ENCODE peak calls at places on chromosomes 1 and 21, in four cellular contexts. One of them, this sample, is unnamed.

GRCh38 chr1:150764617-150765090 is 924 bp downstream of the CTSS start:
- DNase-seq in T1000: no peak
- DNase-seq in germinal center: no peak
- DNase-seq in lower lobe of right lung: no peak
- DNase-seq in this sample: no peak

GRCh38 chr1:234611799-234612351 is 1.9 kb upstream of the IRF2BP2 start:
- DNase-seq in T1000: no peak
- DNase-seq in germinal center: no peak
- DNase-seq in lower lobe of right lung: peak
- DNase-seq in this sample: no peak

GRCh38 chr1:243254233-243254926 is 701 bp downstream of the CEP170 start:
- DNase-seq in T1000: peak
- DNase-seq in germinal center: peak
- DNase-seq in lower lobe of right lung: peak
- DNase-seq in this sample: peak

GRCh38 chr1:156295391-156295947 is at the start of gene GLMP:
- DNase-seq in T1000: no peak
- DNase-seq in germinal center: peak
- DNase-seq in lower lobe of right lung: peak
- DNase-seq in this sample: peak

GRCh38 chr21:26351661-26352060 is 181.1 kb upstream of the APP start:
- DNase-seq in T1000: no peak
- DNase-seq in germinal center: no peak
- DNase-seq in lower lobe of right lung: no peak
- DNase-seq in this sample: no peak

GRCh38 chr1:100793661-100794060 is 74.1 kb downstream of the VCAM1 start:
- DNase-seq in T1000: no peak
- DNase-seq in germinal center: no peak
- DNase-seq in lower lobe of right lung: no peak
- DNase-seq in this sample: no peak

GRCh38 chr1:65077369-65077768 is 70.6 kb upstream of the AK4 start:
- DNase-seq in T1000: no peak
- DNase-seq in germinal center: no peak
- DNase-seq in lower lobe of right lung: no peak
- DNase-seq in this sample: no peak

GRCh38 chr1:101081496-101082282 is 56.1 kb upstream of the DPH5 start:
- DNase-seq in T1000: no peak
- DNase-seq in germinal center: no peak
- DNase-seq in lower lobe of right lung: no peak
- DNase-seq in this sample: no peak

GRCh38 chr1:87783315-87783714 is 454.6 kb downstream of the LMO4 start:
- DNase-seq in T1000: no peak
- DNase-seq in germinal center: no peak
- DNase-seq in lower lobe of right lung: no peak
- DNase-seq in this sample: no peak

GRCh38 chr1:39205781-39206464 is 1.4 kb downstream of the MACF1 start:
- DNase-seq in T1000: no peak
- DNase-seq in germinal center: no peak
- DNase-seq in lower lobe of right lung: no peak
- DNase-seq in this sample: no peak

GRCh38 chr1:41918450-41919043 is at the start of gene HIVEP3:
- DNase-seq in T1000: no peak
- DNase-seq in germinal center: no peak
- DNase-seq in lower lobe of right lung: no peak
- DNase-seq in this sample: no peak

GRCh38 chr21:36499578-36500471 is 19.9 kb upstream of the CLDN14 start:
- DNase-seq in T1000: no peak
- DNase-seq in germinal center: no peak
- DNase-seq in lower lobe of right lung: no peak
- DNase-seq in this sample: no peak

GRCh38 chr1:88708011-88708410 is 23.9 kb downstream of the PKN2 start:
- DNase-seq in T1000: no peak
- DNase-seq in germinal center: no peak
- DNase-seq in lower lobe of right lung: no peak
- DNase-seq in this sample: no peak

GRCh38 chr1:8083739-8084484 is 57.8 kb upstream of the ERRFI1 start:
- DNase-seq in T1000: no peak
- DNase-seq in germinal center: no peak
- DNase-seq in lower lobe of right lung: no peak
- DNase-seq in this sample: no peak

GRCh38 chr1:246262281-246262680 is 244.8 kb downstream of the SMYD3 start:
- DNase-seq in T1000: no peak
- DNase-seq in germinal center: no peak
- DNase-seq in lower lobe of right lung: no peak
- DNase-seq in this sample: no peak

GRCh38 chr21:16305686-16306085 is 575.9 kb downstream of the USP25 start:
- DNase-seq in T1000: no peak
- DNase-seq in germinal center: no peak
- DNase-seq in lower lobe of right lung: no peak
- DNase-seq in this sample: no peak

GRCh38 chr1:33454646-33455282 is 17.7 kb upstream of the ZSCAN20 start:
- DNase-seq in T1000: no peak
- DNase-seq in germinal center: no peak
- DNase-seq in lower lobe of right lung: no peak
- DNase-seq in this sample: no peak

GRCh38 chr1:85184245-85184644 is 16.6 kb downstream of the SYDE2 start:
- DNase-seq in T1000: no peak
- DNase-seq in germinal center: no peak
- DNase-seq in lower lobe of right lung: no peak
- DNase-seq in this sample: no peak

GRCh38 chr21:43361127-43361492 is 65.8 kb downstream of the SIK1 start:
- DNase-seq in T1000: no peak
- DNase-seq in germinal center: no peak
- DNase-seq in lower lobe of right lung: no peak
- DNase-seq in this sample: peak

GRCh38 chr1:84620720-84621313 is 46.6 kb upstream of the CTBS start:
- DNase-seq in T1000: peak
- DNase-seq in germinal center: peak
- DNase-seq in lower lobe of right lung: peak
- DNase-seq in this sample: peak

GRCh38 chr1:28031173-28031572 is 57.2 kb downstream of the EYA3 start:
- DNase-seq in T1000: no peak
- DNase-seq in germinal center: no peak
- DNase-seq in lower lobe of right lung: no peak
- DNase-seq in this sample: no peak

GRCh38 chr1:183043872-183044859 is 20.9 kb downstream of the LAMC1 start:
- DNase-seq in T1000: no peak
- DNase-seq in germinal center: no peak
- DNase-seq in lower lobe of right lung: no peak
- DNase-seq in this sample: no peak

GRCh38 chr1:30692201-30692947 is 31.0 kb downstream of the MATN1 start:
- DNase-seq in T1000: no peak
- DNase-seq in germinal center: no peak
- DNase-seq in lower lobe of right lung: no peak
- DNase-seq in this sample: peak

GRCh38 chr1:117537291-117537920 is 68.4 kb upstream of the TENT5C start:
- DNase-seq in T1000: no peak
- DNase-seq in germinal center: no peak
- DNase-seq in lower lobe of right lung: peak
- DNase-seq in this sample: peak

GRCh38 chr1:208731976-208732821 is 488.0 kb upstream of the PLXNA2 start:
- DNase-seq in T1000: no peak
- DNase-seq in germinal center: no peak
- DNase-seq in lower lobe of right lung: no peak
- DNase-seq in this sample: no peak

GRCh38 chr1:97567000-97567749 is 353.7 kb downstream of the DPYD start:
- DNase-seq in T1000: no peak
- DNase-seq in germinal center: no peak
- DNase-seq in lower lobe of right lung: no peak
- DNase-seq in this sample: no peak

GRCh38 chr1:153592706-153593105 is 20.2 kb downstream of the S100A16 start:
- DNase-seq in T1000: no peak
- DNase-seq in germinal center: no peak
- DNase-seq in lower lobe of right lung: no peak
- DNase-seq in this sample: no peak

GRCh38 chr1:40820251-40820797 is 36.7 kb downstream of the KCNQ4 start:
- DNase-seq in T1000: no peak
- DNase-seq in germinal center: no peak
- DNase-seq in lower lobe of right lung: no peak
- DNase-seq in this sample: no peak

GRCh38 chr1:5688479-5689077 is 303.6 kb downstream of the NPHP4 start:
- DNase-seq in T1000: no peak
- DNase-seq in germinal center: no peak
- DNase-seq in lower lobe of right lung: no peak
- DNase-seq in this sample: no peak

GRCh38 chr1:211381481-211382181 is 55.0 kb downstream of the TRAF5 start:
- DNase-seq in T1000: no peak
- DNase-seq in germinal center: peak
- DNase-seq in lower lobe of right lung: no peak
- DNase-seq in this sample: no peak

GRCh38 chr1:202046227-202046626 is 35.8 kb downstream of the ELF3 start:
- DNase-seq in T1000: no peak
- DNase-seq in germinal center: no peak
- DNase-seq in lower lobe of right lung: peak
- DNase-seq in this sample: peak

GRCh38 chr1:23553206-23553895 is 6.0 kb downstream of the ID3 start:
- DNase-seq in T1000: no peak
- DNase-seq in germinal center: no peak
- DNase-seq in lower lobe of right lung: no peak
- DNase-seq in this sample: no peak

GRCh38 chr1:187476671-187477070 is 647.9 kb downstream of the PLA2G4A start:
- DNase-seq in T1000: no peak
- DNase-seq in germinal center: no peak
- DNase-seq in lower lobe of right lung: no peak
- DNase-seq in this sample: no peak

GRCh38 chr1:83029916-83030315 is 969.0 kb downstream of the TTLL7 start:
- DNase-seq in T1000: no peak
- DNase-seq in germinal center: no peak
- DNase-seq in lower lobe of right lung: no peak
- DNase-seq in this sample: no peak

GRCh38 chr1:50415235-50416149 is 7.8 kb downstream of the DMRTA2 start:
- DNase-seq in T1000: no peak
- DNase-seq in germinal center: no peak
- DNase-seq in lower lobe of right lung: no peak
- DNase-seq in this sample: no peak

GRCh38 chr1:187281085-187281484 is 452.3 kb downstream of the PLA2G4A start:
- DNase-seq in T1000: no peak
- DNase-seq in germinal center: no peak
- DNase-seq in lower lobe of right lung: no peak
- DNase-seq in this sample: no peak

GRCh38 chr21:23452384-23453083 is 2154.7 kb downstream of the MRPL39 start:
- DNase-seq in T1000: no peak
- DNase-seq in germinal center: no peak
- DNase-seq in lower lobe of right lung: no peak
- DNase-seq in this sample: no peak

GRCh38 chr1:178702141-178702540 is 22.9 kb upstream of the RALGPS2 start:
- DNase-seq in T1000: no peak
- DNase-seq in germinal center: no peak
- DNase-seq in lower lobe of right lung: no peak
- DNase-seq in this sample: no peak

This sample was measured in left lung.